ENCODE peak calls at places on chromosomes 2 and 18, in four cellular contexts. Q is Peyer's patch, X is gastrocnemius medialis, L is A549. C is an unnamed sample.

GRCh38 chr2:4024561-4024960 is 321.2 kb downstream of the DCDC2C start:
- DNase-seq in Q (no peak), X (no peak), L (no peak), C (no peak)

GRCh38 chr2:60478660-60479059 is 74.8 kb downstream of the BCL11A start:
- DNase-seq in Q (no peak), X (no peak), L (no peak), C (no peak)

GRCh38 chr2:236674646-236675045 is 105.0 kb downstream of the ACKR3 start:
- DNase-seq in Q (no peak), X (no peak), L (no peak), C (no peak)

GRCh38 chr2:147182260-147182659 is 662.6 kb upstream of the ACVR2A start:
- DNase-seq in Q (peak), X (no peak), L (no peak), C (no peak)

GRCh38 chr2:219399716-219400478 is 12.2 kb upstream of the DNPEP start:
- DNase-seq in Q (no peak), X (no peak), L (no peak), C (no peak)

GRCh38 chr18:61575419-61575818 is 242.2 kb downstream of the CDH20 start:
- DNase-seq in Q (no peak), X (no peak), L (no peak), C (no peak)

GRCh38 chr2:56199492-56199891 is 15.7 kb downstream of the CCDC85A start:
- DNase-seq in Q (no peak), X (no peak), L (no peak), C (no peak)

GRCh38 chr2:95077521-95077807 is 44.1 kb downstream of the MRPS5 start:
- DNase-seq in Q (no peak), X (no peak), L (peak), C (no peak)

GRCh38 chr2:63698825-63699548 is 110.2 kb downstream of the MDH1 start:
- DNase-seq in Q (peak), X (peak), L (peak), C (peak)

GRCh38 chr2:222998459-222998858 is 53.5 kb upstream of the KCNE4 start:
- DNase-seq in Q (no peak), X (no peak), L (no peak), C (no peak)

GRCh38 chr2:240857039-240858008 is 11.3 kb upstream of the AGXT start:
- DNase-seq in Q (peak), X (no peak), L (no peak), C (no peak)

GRCh38 chr2:131048641-131049040 is 44.6 kb downstream of the FAM168B start:
- DNase-seq in Q (no peak), X (peak), L (no peak), C (no peak)

GRCh38 chr18:67518566-67518965 is 2.0 kb upstream of the DSEL start:
- DNase-seq in Q (no peak), X (no peak), L (no peak), C (no peak)

GRCh38 chr2:236986524-236987330 is 99.0 kb upstream of the COPS8 start:
- DNase-seq in Q (no peak), X (no peak), L (no peak), C (no peak)

GRCh38 chr2:120466704-120467054 is 120.7 kb downstream of the INHBB start:
- DNase-seq in Q (no peak), X (no peak), L (no peak), C (no peak)

GRCh38 chr2:54360055-54360792 is 95.9 kb upstream of the SPTBN1 start:
- DNase-seq in Q (no peak), X (no peak), L (no peak), C (peak)

GRCh38 chr2:217291259-217291658 is 431.4 kb upstream of the TNP1 start:
- DNase-seq in Q (no peak), X (no peak), L (no peak), C (no peak)

GRCh38 chr2:128320609-128321420 is 2.1 kb upstream of the HS6ST1 start:
- DNase-seq in Q (no peak), X (peak), L (no peak), C (no peak)

GRCh38 chr2:173555833-173556232 is 201.2 kb downstream of the CDCA7 start:
- DNase-seq in Q (no peak), X (no peak), L (no peak), C (no peak)

GRCh38 chr2:53668624-53669026 is 99.0 kb upstream of the CHAC2 start:
- DNase-seq in Q (no peak), X (no peak), L (no peak), C (no peak)

GRCh38 chr2:20925265-20925889 is 102.5 kb upstream of the LDAH start:
- DNase-seq in Q (no peak), X (no peak), L (no peak), C (no peak)

GRCh38 chr18:48879008-48879431 is 71.7 kb downstream of the SMAD7 start:
- DNase-seq in Q (peak), X (no peak), L (no peak), C (no peak)

GRCh38 chr18:8435376-8435775 is 173.9 kb upstream of the RAB12 start:
- DNase-seq in Q (no peak), X (no peak), L (no peak), C (no peak)

DNA sequence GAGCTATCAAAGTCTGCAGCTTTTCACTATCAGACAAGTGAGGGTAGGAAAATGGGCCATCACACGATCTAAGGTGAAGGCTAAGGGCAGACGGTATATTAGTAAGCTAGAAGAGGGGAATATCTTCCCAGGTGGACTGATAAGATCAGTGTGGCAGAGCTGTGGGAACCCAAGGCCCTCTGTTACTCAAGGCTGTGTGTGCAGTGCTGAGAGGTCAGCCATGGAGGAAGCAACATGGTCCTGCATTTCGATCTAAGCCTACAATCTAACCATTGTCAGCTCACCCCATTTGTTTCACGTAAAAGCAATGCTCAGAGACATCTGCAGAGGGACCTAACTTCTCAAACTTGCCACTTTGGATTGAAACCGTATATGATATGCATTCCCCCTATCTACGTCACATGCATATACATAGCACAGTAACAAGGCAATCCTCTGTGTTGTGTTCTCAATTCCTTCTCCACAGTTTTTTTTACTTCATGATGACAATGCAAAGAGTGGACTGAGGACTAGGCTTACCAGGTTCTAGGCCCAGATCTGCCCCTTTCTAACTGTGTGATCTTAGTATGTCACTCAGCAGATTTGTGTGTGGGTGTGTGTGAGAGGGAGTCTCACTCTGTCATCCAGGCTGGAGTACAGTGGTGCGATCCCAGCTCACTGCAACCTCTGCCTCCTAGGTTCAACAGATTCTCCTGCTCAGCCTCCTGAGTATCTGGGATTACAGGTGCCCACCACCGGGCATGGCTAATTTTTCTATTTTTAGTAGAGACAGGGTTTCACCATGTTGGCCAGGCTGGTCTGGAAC is 45.2 kb downstream of the SLC8A1 start:
- DNase-seq in Q (no peak), X (no peak), L (no peak), C (no peak)
- H3K27ac ChIP-seq in Q (no peak), X (no peak), L (no peak), C (no peak)

DNA sequence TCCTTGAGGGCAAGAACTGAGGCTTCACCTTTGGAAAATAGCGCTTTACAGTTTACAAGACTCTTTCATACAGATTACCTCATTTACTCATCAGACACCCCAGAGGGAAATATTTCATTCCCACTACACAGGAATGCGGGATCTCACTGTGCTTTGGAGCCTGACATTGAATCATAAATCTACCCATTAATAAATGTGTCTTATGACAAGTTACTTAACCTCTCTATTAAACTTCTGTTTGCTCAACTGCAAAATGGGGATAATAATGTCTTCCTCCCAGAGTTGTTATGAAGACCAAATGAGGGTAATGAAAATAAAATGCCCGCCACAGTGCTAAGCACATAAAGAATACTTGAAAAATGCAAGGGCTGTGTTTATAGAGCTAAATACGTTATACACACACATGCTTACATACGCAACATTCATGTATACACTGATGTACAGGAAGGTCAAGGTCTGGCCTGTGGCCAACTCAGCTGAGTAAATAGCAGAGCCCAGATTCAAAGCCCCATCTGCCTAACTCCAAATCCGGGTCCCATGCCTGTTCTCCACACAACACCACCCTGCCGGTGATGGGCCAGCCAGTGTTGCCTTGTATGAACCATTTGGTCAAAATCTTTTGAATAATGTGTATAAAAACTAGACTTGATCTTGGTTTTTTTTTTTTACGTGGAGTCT is 77.8 kb upstream of the STPG4 start:
- DNase-seq in Q (no peak), X (no peak), L (no peak), C (no peak)
- H3K27ac ChIP-seq in Q (no peak), X (no peak), L (no peak), C (no peak)

DNA sequence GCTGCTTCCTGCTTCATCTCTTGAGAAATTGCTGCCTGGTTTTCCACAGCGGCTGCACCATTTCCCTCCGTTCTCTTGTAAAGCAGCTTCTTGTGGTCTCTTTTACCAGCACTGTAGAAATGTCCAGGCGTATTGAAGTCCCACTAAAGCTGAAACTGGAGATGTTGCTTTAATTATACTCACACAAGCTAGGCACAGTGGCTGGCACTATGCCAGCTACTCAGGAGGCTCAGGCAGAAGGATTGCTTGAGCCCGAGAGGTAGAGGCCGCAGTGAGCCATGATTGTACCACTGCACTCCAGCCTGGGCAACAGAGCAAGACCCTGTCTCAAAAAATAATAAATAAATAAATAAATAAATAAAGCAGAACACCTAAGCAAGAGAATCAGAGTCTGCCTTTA is 19.2 kb upstream of the ATP9B start:
- DNase-seq in Q (no peak), X (no peak), L (no peak), C (no peak)
- H3K27ac ChIP-seq in Q (no peak), X (no peak), L (no peak), C (no peak)

GRCh38 chr18:11905613-11906012 is 2.5 kb downstream of the MPPE1 start:
- DNase-seq in Q (no peak), X (no peak), L (no peak), C (no peak)
- H3K27ac ChIP-seq in Q (no peak), X (no peak), L (peak), C (no peak)

C was measured in ovary.